ENCODE peak calls at places on chromosomes 7 and 10, in six cellular contexts. N is H1, Y is IMR-90, W is H9, H is trophoblast cell, A is neuronal stem cell. Z is an unnamed sample.
A peak's percentile ranks its signal among the peaks of the same experiment; 100 is the strongest.

GRCh38 chr7:152904698-152905097 is 145.1 kb downstream of the ACTR3B start:
- DNase-seq in N (no peak), Y (no peak), W (no peak), H (no peak), A (no peak), Z (no peak)

GRCh38 chr10:77869626-77870420 is 56.7 kb downstream of the DLG5 start:
- DNase-seq in N (no peak), Y (no peak), W (no peak), H (no peak), A (no peak), Z (no peak)

GRCh38 chr10:6649107-6649720 is 69.1 kb upstream of the PRKCQ start:
- DNase-seq in N (no peak), Y (no peak), W (no peak), H (no peak), A (no peak), Z (no peak)

GRCh38 chr7:150964593-150965111 is 13.5 kb downstream of the KCNH2 start:
- DNase-seq in N (no peak), Y (no peak), W (peak; percentile 72), H (no peak), A (no peak), Z (peak; percentile 55)

GRCh38 chr7:138665249-138665648 is 35.9 kb downstream of the SVOPL start:
- DNase-seq in N (no peak), Y (no peak), W (no peak), H (no peak), A (no peak), Z (no peak)

GRCh38 chr10:86411281-86411841 is 44.8 kb upstream of the GRID1 start:
- DNase-seq in N (no peak), Y (peak; percentile 86), W (no peak), H (peak; percentile 13), A (no peak), Z (peak; percentile 93)

GRCh38 chr10:128186959-128187787 is 61.0 kb upstream of the MKI67 start:
- DNase-seq in N (no peak), Y (no peak), W (no peak), H (no peak), A (no peak), Z (no peak)

GRCh38 chr7:107998660-107999480 is 4.1 kb downstream of the LAMB1 start:
- DNase-seq in N (no peak), Y (no peak), W (no peak), H (peak; percentile 69), A (no peak), Z (no peak)

GRCh38 chr7:95303501-95303900 is 20.8 kb downstream of the PON1 start:
- DNase-seq in N (no peak), Y (no peak), W (no peak), H (no peak), A (no peak), Z (no peak)

GRCh38 chr7:100119701-100120517 is 475 bp downstream of the CNPY4 start:
- DNase-seq in N (peak; percentile 84), Y (peak; percentile 58), W (peak; percentile 76), H (peak; percentile 41), A (no peak), Z (peak; percentile 84)

GRCh38 chr10:49171326-49172140 is 16.7 kb downstream of the TMEM273 start:
- DNase-seq in N (peak; percentile 19), Y (no peak), W (no peak), H (no peak), A (no peak), Z (no peak)

GRCh38 chr10:62082729-62083412 is 181.4 kb downstream of the ARID5B start:
- DNase-seq in N (no peak), Y (peak; percentile 74), W (no peak), H (peak; percentile 36), A (no peak), Z (peak; percentile 75)

GRCh38 chr7:102395620-102395957 is 574 bp upstream of the PRKRIP1 start:
- DNase-seq in N (no peak), Y (peak; percentile 19), W (no peak), H (peak; percentile 41), A (no peak), Z (no peak)

GRCh38 chr7:75732016-75732521 is 6.7 kb downstream of the HIP1 start:
- DNase-seq in N (no peak), Y (no peak), W (no peak), H (no peak), A (no peak), Z (peak; percentile 61)

GRCh38 chr10:84334806-84335205 is 6.4 kb downstream of the CCSER2 start:
- DNase-seq in N (no peak), Y (no peak), W (no peak), H (peak; percentile 11), A (no peak), Z (no peak)

GRCh38 chr10:24456319-24456718 is 247.4 kb downstream of the KIAA1217 start:
- DNase-seq in N (no peak), Y (peak; percentile 98), W (no peak), H (no peak), A (no peak), Z (peak; percentile 73)

GRCh38 chr10:82953331-82953730 is 1078.3 kb downstream of the NRG3 start:
- DNase-seq in N (no peak), Y (no peak), W (no peak), H (no peak), A (no peak), Z (no peak)

GRCh38 chr7:18565337-18565736 is 69.8 kb downstream of the HDAC9 start:
- DNase-seq in N (no peak), Y (no peak), W (no peak), H (no peak), A (no peak), Z (no peak)

GRCh38 chr7:124692420-124692819 is 73.2 kb downstream of the GPR37 start:
- DNase-seq in N (no peak), Y (peak; percentile 22), W (no peak), H (no peak), A (no peak), Z (no peak)

GRCh38 chr10:5297466-5297865 is 67.3 kb upstream of the UCN3 start:
- DNase-seq in N (no peak), Y (no peak), W (no peak), H (no peak), A (no peak), Z (no peak)

GRCh38 chr10:5449823-5450222 is 37.5 kb downstream of the NET1 start:
- DNase-seq in N (no peak), Y (peak; percentile 83), W (no peak), H (peak; percentile 78), A (no peak), Z (peak; percentile 77)

GRCh38 chr7:82288769-82289535 is 154.6 kb downstream of the CACNA2D1 start:
- DNase-seq in N (no peak), Y (no peak), W (no peak), H (no peak), A (no peak), Z (no peak)

DNA sequence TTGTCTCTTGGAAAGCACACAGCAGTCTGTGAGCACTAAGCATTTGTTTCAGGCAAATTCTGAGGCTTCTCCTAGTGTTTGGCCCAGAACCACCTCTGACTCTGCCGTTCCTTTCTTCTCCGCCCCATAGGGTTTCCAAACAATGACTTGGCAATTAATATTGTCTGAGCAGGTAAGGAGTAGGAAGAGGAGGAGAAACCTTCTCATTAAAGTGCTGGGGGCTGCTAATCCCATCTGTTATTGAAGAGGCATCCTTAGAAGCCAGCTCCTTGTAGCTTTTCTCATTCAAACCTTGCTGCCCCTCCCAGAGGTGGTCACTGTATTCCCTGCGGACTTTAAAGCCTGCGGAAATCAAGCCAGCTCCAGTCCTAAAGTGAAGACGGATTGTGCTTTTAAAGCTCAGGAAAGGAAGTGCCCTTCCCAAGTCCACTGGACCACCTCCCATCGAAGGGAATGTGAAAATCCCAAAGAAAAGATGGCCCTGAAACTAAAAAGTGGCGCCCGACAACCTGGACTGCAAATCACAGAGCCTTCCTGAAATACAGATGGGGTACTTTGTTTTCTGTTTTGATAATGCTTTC is 1.5 kb upstream of the NKX1-2 start:
- DNase-seq in N (no peak), Y (no peak), W (peak; percentile 59), H (no peak), A (no peak), Z (no peak)
- H3K4ac ChIP-seq in N (no peak overlapping the region), Y (no peak overlapping the region), W (no peak overlapping the region), H (no peak overlapping the region), A (no peak overlapping the region), Z (no peak overlapping the region)

GRCh38 chr7:41220275-41220674 is 482.6 kb downstream of the INHBA start:
- DNase-seq in N (no peak), Y (no peak), W (no peak), H (no peak), A (no peak), Z (no peak)
- H2AFZ ChIP-seq in N (no peak overlapping the region), Y (no peak overlapping the region), W (no peak overlapping the region), H (no peak overlapping the region), A (no peak overlapping the region), Z (no peak overlapping the region)

GRCh38 chr7:156998988-156999610 is 11.4 kb downstream of the MNX1 start:
- DNase-seq in N (peak; percentile 49), Y (no peak), W (no peak), H (no peak), A (no peak), Z (no peak)
- H3K27me3 ChIP-seq in N (peaks cover 80% of the 10 kb centered on the region), Y (peaks cover 77% of the 10 kb centered on the region), W (peaks cover 69% of the 10 kb centered on the region), H (peaks cover 59% of the 10 kb centered on the region), A (peaks cover 26% of the 10 kb centered on the region), Z (peaks cover 80% of the 10 kb centered on the region)

DNA sequence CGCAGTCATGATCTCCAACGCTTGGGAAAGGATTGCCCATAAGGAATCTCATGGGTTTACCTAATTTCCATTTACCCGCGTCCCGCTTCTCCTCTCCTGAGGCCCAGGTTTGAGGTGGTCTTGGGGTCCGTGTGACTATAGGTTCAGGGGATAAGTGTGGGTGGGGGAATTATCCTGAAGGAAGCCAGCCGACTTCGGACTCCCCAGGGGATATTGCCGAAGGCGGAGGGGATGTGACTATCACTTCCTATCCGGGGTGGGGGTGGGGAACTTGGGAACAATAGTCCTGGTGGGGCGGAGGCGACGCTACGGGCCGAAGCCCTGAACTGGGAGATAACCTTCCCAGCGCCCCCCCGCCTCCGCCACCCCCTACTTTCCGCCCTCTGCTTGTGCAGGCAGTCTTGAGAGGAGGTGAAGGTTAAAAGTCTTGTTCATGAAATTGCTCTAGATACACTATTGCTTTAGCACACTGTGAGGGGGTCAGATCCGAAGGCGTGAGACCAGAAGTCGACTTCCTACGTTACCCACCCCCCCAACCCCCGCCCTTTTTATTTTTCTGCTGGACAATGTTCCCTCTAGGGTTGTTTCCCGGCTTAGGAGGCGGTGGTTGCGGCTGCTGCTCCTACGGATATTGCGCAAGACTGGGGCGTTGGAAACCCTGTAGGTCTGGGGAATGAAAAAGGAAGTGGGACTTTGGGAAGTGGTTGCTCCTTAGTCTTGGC is 1.3 kb downstream of the PTPN12 start:
- DNase-seq in N (peak; percentile 70), Y (peak; percentile 93), W (peak; percentile 77), H (peak; percentile 96), A (peak; percentile 68), Z (peak; percentile 97)
- H3K4ac ChIP-seq in N (peak overlapping the region; percentile 99), Y (peak overlapping the region; percentile 99), W (no peak overlapping the region), H (peak overlapping the region; percentile 94), A (no peak overlapping the region), Z (peak overlapping the region; percentile 83)

GRCh38 chr7:23264916-23265458 is 18.4 kb downstream of the GPNMB start:
- DNase-seq in N (no peak), Y (no peak), W (no peak), H (no peak), A (no peak), Z (no peak)
- H2AFZ ChIP-seq in N (no peak overlapping the region), Y (no peak overlapping the region), W (no peak overlapping the region), H (no peak overlapping the region), A (no peak overlapping the region), Z (no peak overlapping the region)

GRCh38 chr7:79453558-79454324 is at the start of gene MAGI2:
- DNase-seq in N (peak; percentile 77), Y (peak; percentile 84), W (peak; percentile 66), H (peak; percentile 41), A (peak; percentile 43), Z (peak; percentile 93)
- H3K27me3 ChIP-seq in N (peaks cover 61% of the 10 kb centered on the region), Y (no peaks in the 10 kb centered on the region), W (peaks cover 16% of the 10 kb centered on the region), H (peaks cover 23% of the 10 kb centered on the region), A (no peaks in the 10 kb centered on the region), Z (no peaks in the 10 kb centered on the region)

GRCh38 chr7:25669300-25669781 is 441.1 kb upstream of the NPVF start:
- DNase-seq in N (no peak), Y (no peak), W (no peak), H (no peak), A (no peak), Z (no peak)
- H3K4ac ChIP-seq in N (no peak overlapping the region), Y (no peak overlapping the region), W (no peak overlapping the region), H (peak overlapping the region; percentile 22), A (no peak overlapping the region), Z (no peak overlapping the region)